ENCODE peak calls at places on chromosomes 2 and 18, in five cellular contexts. W is IMR-90, S is ovary, F is neuronal stem cell, Z is tibial nerve. U is an unnamed sample. For H3K4me1 and H3K9me3, the result is how much of the 10 kb centered on the place peaks cover.

GRCh38 chr2:232506713-232507112 is 13.5 kb upstream of the PRSS56 start:
- DNase-seq in W (no peak), S (peak), F (no peak), Z (no peak), U (no peak)

GRCh38 chr18:49175476-49175875 is 224.7 kb upstream of the SMAD7 start:
- DNase-seq in W (no peak), S (no peak), F (no peak), Z (no peak), U (no peak)

GRCh38 chr2:46829240-46829970 is 86.2 kb downstream of the MCFD2 start:
- DNase-seq in W (no peak), S (no peak), F (no peak), Z (no peak), U (no peak)

GRCh38 chr2:61368687-61369665 is 101.9 kb downstream of the USP34 start:
- DNase-seq in W (no peak), S (no peak), F (no peak), Z (no peak), U (no peak)

GRCh38 chr2:98822301-98823164 is 91.6 kb upstream of the MGAT4A start:
- DNase-seq in W (no peak), S (no peak), F (peak), Z (no peak), U (peak)

GRCh38 chr18:57951999-57952774 is 91.8 kb upstream of the NEDD4L start:
- DNase-seq in W (no peak), S (no peak), F (no peak), Z (no peak), U (no peak)

GRCh38 chr18:75548353-75548752 is 120.8 kb upstream of the SMIM21 start:
- DNase-seq in W (no peak), S (no peak), F (peak), Z (no peak), U (no peak)

GRCh38 chr2:234074751-234075520 is 24.4 kb downstream of the SPP2 start:
- DNase-seq in W (no peak), S (no peak), F (no peak), Z (no peak), U (no peak)

GRCh38 chr18:49721981-49722380 is 91.4 kb downstream of the ACAA2 start:
- DNase-seq in W (no peak), S (no peak), F (no peak), Z (no peak), U (no peak)

GRCh38 chr2:232588680-232589585 is 38.4 kb downstream of the EIF4E2 start:
- DNase-seq in W (peak), S (no peak), F (no peak), Z (no peak), U (no peak)

DNA sequence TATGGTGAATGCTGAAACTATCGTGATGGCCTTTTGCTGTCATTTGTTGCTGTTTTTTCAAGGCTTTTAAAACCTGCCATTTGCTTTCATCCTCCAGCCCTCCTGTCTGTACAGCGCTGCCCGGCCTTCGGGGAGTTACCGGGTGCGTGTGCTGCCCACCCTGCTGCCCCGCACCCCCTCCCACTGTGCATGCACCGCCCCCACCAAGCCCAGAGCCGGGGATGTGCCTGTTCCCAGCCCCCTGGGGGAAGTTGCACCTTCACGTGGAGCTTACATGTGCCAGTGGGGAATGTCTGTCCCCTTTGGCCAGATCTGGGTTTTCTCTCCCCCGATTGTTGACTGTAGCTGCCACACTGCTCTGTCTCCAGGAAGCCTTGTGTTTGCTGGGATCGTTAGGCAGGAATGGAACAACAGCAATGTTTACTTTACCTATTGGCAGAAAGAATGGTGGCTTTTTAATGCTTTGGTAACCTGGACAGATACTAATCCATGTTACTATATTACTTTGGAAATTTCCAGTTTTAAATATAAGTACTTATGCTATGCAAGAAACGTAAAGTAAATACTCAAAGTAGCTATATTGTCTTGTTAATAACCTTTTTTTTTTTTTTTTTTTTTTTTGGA is 64.8 kb upstream of the RBM44 start:
- DNase-seq in W (no peak), S (no peak), F (no peak), Z (no peak), U (no peak)
- H3K4me1 ChIP-seq in W (under half), S (under half), F (under half), Z (under half), U (under half)

GRCh38 chr2:200469708-200470600 is 39.9 kb downstream of the KCTD18 start:
- DNase-seq in W (no peak), S (peak), F (peak), Z (peak), U (no peak)
- H3K9me3 ChIP-seq in W (under half), S (under half), F (under half), Z (under half), U (under half)

GRCh38 chr2:105783151-105783738 is 38.5 kb downstream of the NCK2 start:
- DNase-seq in W (no peak), S (no peak), F (no peak), Z (no peak), U (no peak)
- H3K4me3 ChIP-seq in W (no peak), S (no peak), F (no peak), Z (no peak), U (no peak)

DNA sequence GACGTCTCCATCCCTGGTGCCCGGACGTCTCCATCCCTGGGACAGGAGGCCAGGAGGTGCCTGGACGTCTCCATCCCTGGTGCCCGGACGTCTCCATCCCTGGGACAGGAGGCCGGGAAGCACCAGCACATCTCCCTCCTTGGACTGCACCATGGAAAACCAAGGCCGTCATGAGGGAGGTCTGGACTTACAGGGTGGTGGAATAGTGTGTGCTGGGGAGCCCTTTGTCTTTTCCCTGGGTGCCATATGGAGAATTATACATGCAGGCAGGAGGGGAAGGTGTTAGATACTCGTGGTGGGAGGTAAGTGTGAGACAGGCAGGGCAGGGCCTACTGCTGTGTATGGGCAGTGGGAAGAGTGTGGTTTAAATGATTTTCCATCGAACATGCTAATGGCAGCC is 52.9 kb downstream of the RTP5 start:
- DNase-seq in W (no peak), S (no peak), F (no peak), Z (no peak), U (no peak)
- H3K4me1 ChIP-seq in W (under half), S (under half), F (under half), Z (under half), U (under half)

DNA sequence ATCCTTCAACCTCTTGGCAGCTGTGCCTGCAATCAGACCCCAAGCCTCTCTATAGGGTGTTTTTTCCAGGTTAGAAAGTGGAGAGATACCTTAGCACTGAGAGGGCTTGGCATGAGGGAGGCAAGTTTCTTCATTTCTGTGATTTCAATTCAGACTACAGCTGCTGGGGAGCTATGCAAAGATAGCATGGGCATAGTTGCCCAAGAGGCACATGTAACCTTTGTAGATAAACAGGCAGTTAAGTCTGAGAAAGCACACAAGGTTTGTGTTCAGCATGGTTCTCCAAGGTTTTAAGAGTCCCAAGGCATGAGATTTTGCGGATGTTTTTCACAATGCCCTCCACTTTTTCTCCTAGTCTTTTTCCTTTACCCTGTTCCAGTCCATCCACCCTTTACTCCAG is 385.0 kb upstream of the ETAA1 start:
- DNase-seq in W (no peak), S (no peak), F (no peak), Z (no peak), U (no peak)
- H3K9me3 ChIP-seq in W (under half), S (under half), F (under half), Z (under half), U (under half)

DNA sequence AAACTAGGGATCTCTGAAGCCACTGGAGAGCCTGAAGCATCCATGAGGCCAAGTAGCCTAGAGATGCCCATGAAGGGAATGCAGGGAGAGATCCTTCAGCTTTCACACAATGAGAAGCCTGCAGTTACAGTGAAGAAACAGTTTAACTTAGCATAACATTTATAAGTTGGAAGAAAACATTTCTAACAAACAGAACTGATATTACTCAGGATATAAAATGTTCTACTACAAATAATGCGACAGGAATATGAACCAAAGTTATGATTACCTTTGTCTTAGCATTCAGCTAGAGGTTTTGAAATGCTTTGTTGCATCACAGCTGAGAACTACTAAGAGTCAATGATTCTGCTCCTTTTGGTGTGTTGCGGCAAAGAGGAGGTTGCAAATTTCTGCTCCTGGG is 6.9 kb upstream of the KYNU start:
- DNase-seq in W (peak), S (no peak), F (no peak), Z (no peak), U (no peak)
- H3K4me3 ChIP-seq in W (no peak), S (no peak), F (no peak), Z (no peak), U (no peak)